ENCODE peak calls at places on chromosomes 5 and 9, in eight cellular contexts. Y is MCF 10A, C is NB4, B is GM20000, X is pancreas, J is Caco-2, U is bronchial epithelial cell, V is K562. K is an unnamed sample.

GRCh38 chr5:104247260-104247659 is 684.7 kb upstream of the NUDT12 start:
- DNase-seq in Y (no peak), C (no peak), B (no peak), X (no peak), J (peak; percentile 63), U (peak; percentile 2), V (peak; percentile 6), K (no peak)

GRCh38 chr5:175585573-175585972 is 72.3 kb upstream of the HRH2 start:
- DNase-seq in Y (no peak), C (no peak), B (no peak), X (no peak), J (no peak), U (no peak), V (no peak), K (no peak)

GRCh38 chr5:55853818-55854217 is 2.7 kb downstream of the IL31RA start:
- DNase-seq in Y (peak; percentile 21), C (no peak), B (no peak), X (no peak), J (no peak), U (peak; percentile 28), V (no peak), K (no peak)

GRCh38 chr5:181189363-181189961 is 15.5 kb downstream of the TRIM7 start:
- DNase-seq in Y (peak; percentile 60), C (peak; percentile 56), B (peak; percentile 39), X (peak; percentile 49), J (no peak), U (no peak), V (no peak), K (peak; percentile 44)

GRCh38 chr5:56273376-56274005 is 40.4 kb upstream of the ANKRD55 start:
- DNase-seq in Y (no peak), C (no peak), B (no peak), X (no peak), J (no peak), U (no peak), V (no peak), K (no peak)

GRCh38 chr9:113160571-113160970 is 9.8 kb downstream of the SLC31A2 start:
- DNase-seq in Y (no peak), C (no peak), B (no peak), X (no peak), J (no peak), U (peak; percentile 28), V (no peak), K (no peak)

GRCh38 chr5:62593331-62593730 is 14.7 kb downstream of the LRRC70 start:
- DNase-seq in Y (peak; percentile 25), C (no peak), B (no peak), X (no peak), J (no peak), U (peak; percentile 33), V (peak; percentile 21), K (no peak)

GRCh38 chr5:61425918-61426317 is 93.9 kb downstream of the ZSWIM6 start:
- DNase-seq in Y (no peak), C (no peak), B (no peak), X (no peak), J (no peak), U (no peak), V (no peak), K (no peak)

GRCh38 chr5:145244788-145245187 is 590.4 kb downstream of the PRELID2 start:
- DNase-seq in Y (peak; percentile 39), C (no peak), B (no peak), X (no peak), J (no peak), U (no peak), V (no peak), K (no peak)

GRCh38 chr5:140042551-140043507 is at the start of gene NRG2:
- DNase-seq in Y (peak; percentile 63), C (peak; percentile 50), B (peak; percentile 82), X (peak; percentile 73), J (peak; percentile 72), U (no peak), V (peak; percentile 56), K (peak; percentile 41)

GRCh38 chr5:147455321-147455720 is 54.5 kb downstream of the DPYSL3 start:
- DNase-seq in Y (peak; percentile 88), C (peak; percentile 50), B (no peak), X (no peak), J (no peak), U (peak; percentile 7), V (no peak), K (no peak)

GRCh38 chr9:88745281-88746001 is 210.5 kb downstream of the NXNL2 start:
- DNase-seq in Y (no peak), C (peak; percentile 28), B (no peak), X (no peak), J (no peak), U (no peak), V (no peak), K (no peak)

GRCh38 chr5:73390989-73391388 is 57.6 kb downstream of the FOXD1 start:
- DNase-seq in Y (no peak), C (no peak), B (no peak), X (no peak), J (no peak), U (peak; percentile 24), V (no peak), K (no peak)

GRCh38 chr5:139524446-139524845 is 36.7 kb upstream of the UBE2D2 start:
- DNase-seq in Y (no peak), C (no peak), B (no peak), X (no peak), J (no peak), U (no peak), V (no peak), K (no peak)

DNA sequence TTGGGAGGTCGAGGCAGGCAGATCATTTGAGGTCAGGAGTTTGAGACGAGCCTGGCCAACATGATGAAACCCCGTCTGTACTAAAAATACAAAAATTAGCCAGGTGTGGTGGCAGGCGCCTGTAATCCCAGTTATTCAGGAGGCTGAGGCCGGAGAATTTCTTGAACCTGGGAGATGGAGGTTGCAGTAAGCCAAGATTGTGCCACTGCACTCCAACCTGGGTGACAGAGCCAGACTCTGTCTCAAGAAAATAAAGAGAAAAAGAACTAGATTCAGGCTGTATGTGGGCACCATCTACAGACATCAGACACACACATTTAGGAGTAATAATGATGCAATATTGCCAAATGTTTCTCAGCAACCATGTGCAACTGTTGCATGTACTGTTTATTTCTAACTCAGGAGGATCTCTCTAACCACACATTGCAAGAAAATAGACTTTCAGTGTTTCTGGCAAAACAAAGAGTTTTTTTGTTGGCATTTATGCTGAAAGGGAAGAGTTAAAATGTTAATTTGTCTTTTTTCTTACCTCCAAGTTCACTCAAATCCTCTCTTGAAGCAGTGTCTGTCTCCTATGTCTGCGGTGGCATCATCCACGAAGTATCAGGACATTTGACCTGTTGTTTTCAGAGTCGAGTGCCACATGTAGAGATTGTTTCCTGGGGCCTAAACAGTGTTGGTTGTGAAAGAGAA is 5.1 kb upstream of the ORM1 start:
- DNase-seq in Y (peak; percentile 59), C (peak; percentile 67), B (no peak), X (no peak), J (no peak), U (peak; percentile 22), V (no peak), K (no peak)
- TF ChIP-seq CTCF in Y (no peak), C (no peak), B (no peak), X (no peak), J (no peak), U (no peak), V (no peak), K (no peak)

DNA sequence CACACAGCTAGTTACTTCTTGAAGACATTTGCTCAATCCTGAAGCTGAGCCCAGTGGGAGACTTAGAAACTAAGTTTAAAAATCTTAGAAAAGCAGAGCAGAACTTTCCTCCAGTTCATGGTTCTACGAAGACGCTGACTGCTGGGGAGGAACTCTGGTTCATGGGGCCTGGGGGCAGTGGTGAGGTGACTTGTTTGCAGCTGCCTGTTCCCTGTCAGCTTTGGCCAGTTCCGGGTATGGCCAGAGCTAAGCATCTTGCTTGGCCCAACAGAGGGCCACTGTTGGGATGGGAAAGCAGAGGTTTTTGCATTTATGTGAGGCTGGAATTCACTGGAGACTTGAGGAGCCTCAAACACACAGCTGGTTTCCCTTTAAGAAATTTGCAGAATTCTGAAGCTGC is 10.7 kb upstream of the HMHB1 start:
- DNase-seq in Y (no peak), C (no peak), B (no peak), X (no peak), J (no peak), U (no peak), V (no peak), K (no peak)
- TF ChIP-seq CTCF in Y (no peak), C (no peak), B (no peak), X (no peak), J (no peak), U (no peak), V (no peak), K (no peak)

GRCh38 chr9:130935660-130936271 is 3.3 kb downstream of the FIBCD1 start:
- DNase-seq in Y (no peak), C (peak; percentile 77), B (no peak), X (no peak), J (no peak), U (no peak), V (no peak), K (no peak)
- TF ChIP-seq CTCF in Y (no peak), C (no peak), B (no peak), X (no peak), J (no peak), U (no peak), V (no peak), K (no peak)

DNA sequence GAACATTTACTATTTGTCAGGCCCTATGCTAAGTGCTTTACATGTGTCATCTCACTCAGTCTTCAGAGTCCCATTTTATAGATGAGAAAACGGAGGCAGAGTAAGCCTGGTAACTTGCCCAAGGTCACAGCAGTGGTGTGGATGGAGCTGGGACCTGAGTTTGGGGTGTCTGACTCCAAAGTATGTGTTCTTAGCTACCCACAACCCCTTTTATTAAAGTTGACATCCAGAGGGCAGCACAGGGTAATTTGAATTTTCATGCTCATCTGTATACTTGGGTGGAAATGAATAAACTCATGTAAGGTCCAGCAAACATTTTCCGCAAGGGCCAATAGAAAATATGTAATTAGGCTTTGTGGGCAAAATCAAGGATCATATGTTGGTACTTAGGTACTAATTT is 93.4 kb upstream of the SLC25A48 start:
- DNase-seq in Y (no peak), C (no peak), B (no peak), X (no peak), J (no peak), U (no peak), V (no peak), K (no peak)
- TF ChIP-seq CTCF in Y (no peak), C (no peak), B (no peak), X (no peak), J (no peak), U (no peak), V (peak; percentile 12), K (no peak)

GRCh38 chr5:151284392-151284967 is 19.1 kb downstream of the SLC36A3 start:
- DNase-seq in Y (peak; percentile 25), C (peak; percentile 56), B (no peak), X (no peak), J (no peak), U (no peak), V (peak; percentile 20), K (no peak)
- TF ChIP-seq CTCF in Y (peak; percentile 8), C (peak; percentile 75), B (peak; percentile 33), X (no peak), J (no peak), U (peak; percentile 30), V (peak; percentile 74), K (peak; percentile 24)